ENCODE peak calls at places on chromosomes 2 and 18, in four cellular contexts. U, X, J and E are unnamed samples.

GRCh38 chr18:26477828-26478466 is 70.4 kb downstream of the KCTD1 start:
- DNase-seq in X (no peak), U (no peak), J (no peak), E (no peak)

GRCh38 chr18:63090334-63090733 is 229.2 kb downstream of the BCL2 start:
- DNase-seq in X (no peak), J (no peak), U (no peak), E (no peak)

GRCh38 chr2:238239552-238239871 is 326 bp downstream of the HES6 start:
- DNase-seq in X (no peak), U (no peak), J (no peak), E (peak)

GRCh38 chr2:47218899-47219525 is 63.9 kb upstream of the STPG4 start:
- DNase-seq in U (no peak), X (no peak), J (no peak), E (no peak)

GRCh38 chr2:170742896-170743529 is 27.2 kb upstream of the ERICH2 start:
- DNase-seq in U (no peak), J (no peak), X (no peak), E (no peak)

GRCh38 chr2:39435974-39436591 is 1.0 kb downstream of the MAP4K3 start:
- DNase-seq in U (no peak), X (no peak), J (peak), E (no peak)

GRCh38 chr2:226678422-226678821 is 121.2 kb downstream of the IRS1 start:
- DNase-seq in J (no peak), X (no peak), U (no peak), E (no peak)

GRCh38 chr2:67498931-67499330 is 101.8 kb downstream of the ETAA1 start:
- DNase-seq in J (no peak), U (no peak), X (no peak), E (no peak)

GRCh38 chr18:8943900-8944870 is 158.3 kb upstream of the NDUFV2 start:
- DNase-seq in J (no peak), X (no peak), U (no peak), E (no peak)

GRCh38 chr2:238688197-238689153 is 159.4 kb upstream of the TWIST2 start:
- DNase-seq in J (no peak), U (peak), X (no peak), E (no peak)

GRCh38 chr2:62934501-62934900 is 116.1 kb upstream of the OTX1 start:
- DNase-seq in J (no peak), X (no peak), U (no peak), E (no peak)

GRCh38 chr2:240390091-240391073 is 45.1 kb upstream of the GPC1 start:
- DNase-seq in U (peak), J (no peak), X (no peak), E (no peak)

GRCh38 chr2:187329586-187329985 is 118.5 kb downstream of the CALCRL start:
- DNase-seq in X (no peak), U (no peak), J (no peak), E (no peak)

GRCh38 chr2:227374158-227374557 is 4.9 kb downstream of the TM4SF20 start:
- DNase-seq in X (no peak), J (no peak), U (no peak), E (no peak)

GRCh38 chr2:159064446-159065301 is 96.2 kb downstream of the TANC1 start:
- DNase-seq in X (no peak), J (no peak), U (no peak), E (no peak)

GRCh38 chr2:239820836-239821693 is 204.1 kb downstream of the NDUFA10 start:
- DNase-seq in J (no peak), X (no peak), U (peak), E (peak)

GRCh38 chr2:25375989-25376545 is 34.3 kb upstream of the DNMT3A start:
- DNase-seq in J (no peak), X (no peak), U (peak), E (no peak)

GRCh38 chr18:58934933-58935577 is 70.4 kb downstream of the ZNF532 start:
- DNase-seq in X (no peak), U (no peak), J (no peak), E (no peak)

GRCh38 chr2:209977386-209978239 is 24.8 kb upstream of the RPE start:
- DNase-seq in J (no peak), X (peak), U (no peak), E (no peak)

GRCh38 chr2:45119855-45120254 is 110.6 kb upstream of the SIX2 start:
- DNase-seq in U (no peak), X (no peak), J (no peak), E (no peak)

GRCh38 chr2:26772064-26773001 is 8.2 kb downstream of the SLC35F6 start:
- DNase-seq in J (peak), U (peak), X (no peak), E (peak)

GRCh38 chr2:52976132-52976949 is 791.3 kb upstream of the CHAC2 start:
- DNase-seq in J (no peak), U (no peak), X (peak), E (no peak)

GRCh38 chr2:225995788-225996476 is 596.4 kb downstream of the NYAP2 start:
- DNase-seq in X (no peak), U (no peak), J (no peak), E (no peak)

GRCh38 chr2:167825664-167826063 is 421.7 kb downstream of the STK39 start:
- DNase-seq in U (no peak), X (no peak), J (no peak), E (no peak)

GRCh38 chr2:64610456-64610855 is 43.3 kb downstream of the SERTAD2 start:
- DNase-seq in U (no peak), J (no peak), X (no peak), E (no peak)

GRCh38 chr2:160362521-160362920 is 131.1 kb downstream of the RBMS1 start:
- DNase-seq in U (no peak), J (no peak), X (no peak), E (no peak)

GRCh38 chr2:178775975-178776374 is 31.2 kb downstream of the TTN start:
- DNase-seq in J (no peak), U (no peak), X (no peak), E (no peak)

GRCh38 chr18:9719421-9719981 is 11.4 kb downstream of the RAB31 start:
- DNase-seq in X (peak), J (peak), U (peak), E (peak)

GRCh38 chr2:236363878-236364277 is 99.7 kb upstream of the ASB18 start:
- DNase-seq in X (no peak), J (no peak), U (peak), E (no peak)

GRCh38 chr2:74931940-74932339 is 26.5 kb upstream of the POLE4 start:
- DNase-seq in U (no peak), X (no peak), J (no peak), E (no peak)

GRCh38 chr2:37013315-37013641 is 46.9 kb upstream of the STRN start:
- DNase-seq in J (no peak), X (no peak), U (no peak), E (no peak)

GRCh38 chr2:69789129-69789528 is 40.3 kb upstream of the GMCL1 start:
- DNase-seq in J (no peak), X (no peak), U (no peak), E (no peak)

DNA sequence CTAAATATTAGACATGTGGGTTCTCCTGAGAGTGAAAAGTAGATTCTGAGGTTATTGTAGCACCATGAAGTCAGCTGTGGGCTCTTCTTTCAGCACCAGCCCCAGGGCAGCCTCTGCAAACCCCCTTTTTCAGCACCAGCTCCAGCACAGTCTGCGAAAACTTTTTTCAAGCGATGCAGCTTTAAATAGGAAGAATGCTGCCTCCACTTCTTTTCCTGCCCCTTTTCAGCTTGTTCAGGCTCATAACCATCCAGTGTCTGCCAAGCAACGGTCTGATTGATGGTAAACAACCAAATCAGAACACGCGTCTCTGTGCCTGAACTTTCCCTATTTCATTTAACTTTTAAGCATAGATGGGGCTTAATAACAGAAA is at the start of gene COL5A2:
- DNase-seq in X (no peak), J (no peak), U (peak), E (no peak)
- TF ChIP-seq POLR2A in X (no peak), J (no peak), U (no peak), E (no peak)

GRCh38 chr18:75206637-75207297 is 2.2 kb downstream of the PTGR3 start:
- DNase-seq in X (no peak), U (no peak), J (no peak), E (no peak)

GRCh38 chr18:75207298-75208054 is 1.5 kb downstream of the PTGR3 start:
- DNase-seq in U (no peak), X (no peak), J (no peak), E (no peak)

GRCh38 chr18:75209129-75209951 is at the start of gene PTGR3:
- DNase-seq in U (peak), J (peak), X (peak), E (peak)

GRCh38 chr18:75208836-75209128 is 157 bp downstream of the PTGR3 start:
- DNase-seq in X (no peak), J (no peak), U (no peak), E (no peak)

DNA sequence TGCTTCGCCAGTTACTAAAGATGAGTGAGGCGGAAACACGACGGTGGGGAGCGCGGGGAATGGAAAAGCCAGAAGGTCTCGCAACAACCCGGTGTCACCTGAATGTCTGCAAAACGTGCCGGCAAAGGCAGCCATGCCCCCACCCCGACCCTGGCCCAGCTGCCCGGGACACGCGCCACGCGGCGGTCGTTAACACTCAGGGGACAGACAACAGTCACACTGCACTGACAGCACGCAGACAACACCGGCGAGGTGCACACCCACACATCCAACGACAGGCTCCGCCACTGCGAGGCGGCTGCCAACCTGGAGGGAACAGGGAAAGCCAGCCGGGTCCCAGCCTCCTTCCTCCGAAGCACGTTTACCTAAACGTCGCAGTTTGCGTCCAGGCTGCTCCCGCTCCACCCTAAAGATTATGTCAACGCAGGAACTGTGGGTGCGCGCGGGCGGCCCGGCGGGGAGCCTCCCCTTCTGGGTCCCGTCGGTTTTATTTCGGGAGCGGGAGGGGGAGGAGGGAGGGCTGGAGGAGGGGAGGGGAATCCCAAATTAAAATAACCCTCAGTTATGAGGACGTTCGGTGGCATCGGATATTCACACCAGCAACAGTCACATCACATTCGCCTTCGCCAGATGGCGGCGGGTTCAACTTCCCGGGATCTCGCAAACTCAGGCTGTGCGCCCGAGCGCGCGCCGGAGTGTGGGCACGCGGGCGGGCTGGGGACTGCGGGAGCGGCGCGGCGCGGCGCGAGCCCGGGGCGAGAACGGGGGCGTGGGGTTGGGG is 694 bp downstream of the PTGR3 start:
- DNase-seq in J (peak), U (peak), X (no peak), E (peak)
- TF ChIP-seq POLR2A in J (no peak), U (no peak), X (no peak), E (no peak)

DNA sequence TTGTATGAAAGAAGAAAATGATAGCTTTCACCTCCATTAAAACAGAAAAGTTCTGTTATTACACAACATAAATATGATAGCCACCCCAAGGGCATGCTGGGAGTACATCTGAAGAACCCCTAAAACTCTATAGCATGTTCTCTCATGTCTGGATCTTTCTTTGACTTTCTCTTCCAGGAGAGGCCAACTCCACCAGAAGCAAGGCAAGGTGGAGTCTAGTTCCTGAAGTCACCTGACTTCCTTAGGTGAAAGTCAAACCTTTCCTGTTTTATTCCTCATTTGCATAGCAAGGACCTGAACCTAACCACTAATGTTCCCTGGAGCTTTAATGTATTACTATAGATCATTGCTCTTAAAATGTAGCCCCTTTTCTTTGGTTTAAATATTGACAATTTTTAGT is 5.7 kb downstream of the STAT1 start:
- DNase-seq in J (no peak), X (no peak), U (no peak), E (no peak)
- TF ChIP-seq POLR2A in J (no peak), X (no peak), U (no peak), E (no peak)

GRCh38 chr18:22391571-22392359 is 25.9 kb downstream of the CTAGE1 start:
- DNase-seq in X (no peak), U (no peak), J (no peak), E (no peak)
- TF ChIP-seq POLR2A in X (no peak), U (no peak), J (no peak), E (no peak)

DNA sequence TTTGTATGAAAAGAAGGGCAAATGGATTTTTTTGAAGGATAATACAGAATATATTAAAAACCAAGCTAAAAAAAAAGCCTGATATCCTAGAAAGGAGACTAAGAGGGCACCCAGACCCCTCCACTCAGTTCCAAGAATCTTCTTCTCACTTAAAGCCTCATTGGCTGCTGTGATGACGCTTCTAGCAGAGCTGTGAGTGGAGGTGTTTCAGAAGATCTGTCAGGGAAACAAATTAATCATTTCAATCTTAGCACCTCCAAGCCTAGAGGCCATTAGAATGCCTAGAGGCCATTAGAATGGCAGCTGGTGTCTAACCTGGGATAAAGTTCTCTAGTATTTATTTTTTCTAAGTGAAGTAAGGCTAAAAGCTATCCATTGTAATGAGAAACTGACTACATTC is 164.2 kb upstream of the TMEM200C start:
- DNase-seq in X (no peak), J (no peak), U (no peak), E (no peak)
- TF ChIP-seq POLR2A in X (no peak), J (no peak), U (no peak), E (no peak)

DNA sequence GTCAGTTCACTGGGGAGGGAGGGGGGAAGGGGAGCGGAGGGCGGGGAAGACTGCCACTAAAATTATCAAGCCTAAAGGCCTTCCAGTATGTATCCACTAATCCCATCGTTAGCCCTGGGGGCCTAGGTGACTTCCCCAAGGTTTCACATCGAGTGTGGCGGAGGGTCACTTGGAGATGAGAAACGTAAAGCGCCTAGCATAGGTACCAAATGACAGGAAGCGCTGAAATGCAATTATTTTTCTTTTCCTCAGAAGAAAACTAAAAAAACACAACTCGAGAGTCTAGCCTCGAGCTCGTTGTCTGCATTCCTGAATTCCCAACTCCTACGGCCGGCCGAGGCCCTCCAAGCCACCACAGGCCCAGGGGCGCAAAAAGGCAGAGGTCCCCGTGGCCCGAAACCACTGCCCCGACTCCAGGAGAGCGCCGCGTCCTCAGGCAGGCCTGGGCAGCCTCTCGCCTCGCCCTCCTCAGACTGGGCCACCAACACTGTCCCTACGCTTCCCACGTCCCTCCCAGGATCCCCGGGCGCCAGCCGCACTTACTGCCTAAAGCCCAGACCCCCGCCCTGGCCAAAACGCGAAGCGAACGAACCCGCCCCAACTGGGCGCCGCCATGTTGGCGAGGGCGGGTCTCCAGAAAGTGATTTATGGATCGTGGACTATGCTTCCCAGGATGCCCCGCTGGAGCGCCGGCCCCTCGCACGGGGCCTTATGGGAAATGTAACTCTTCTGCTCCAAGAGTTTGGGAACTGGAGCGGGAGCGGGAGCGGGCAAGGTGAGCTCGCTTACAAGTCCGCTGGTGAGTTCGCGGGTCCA is at the start of gene USP40:
- DNase-seq in X (peak), J (peak), U (peak), E (peak)
- TF ChIP-seq POLR2A in X (peak), J (peak), U (peak), E (peak)